ENCODE peak calls at places on chromosomes 6 and 20, in nine cellular contexts. U is HL-60, G is HCT116, B is vagina, Q is transverse colon, H is sigmoid colon, Y is stomach, D is breast epithelium, S is SK-N-MC. L is an unnamed sample.
A peak's percentile ranks its signal among the peaks of the same experiment; 100 is the strongest.

GRCh38 chr20:37422791-37423286 is 76.9 kb downstream of the SRC start:
- DNase-seq in S (no peak), D (no peak), U (no peak), Y (no peak), Q (no peak), B (no peak), G (no peak), H (no peak), L (no peak)

GRCh38 chr6:29014729-29015608 is 9.9 kb upstream of the ZNF311 start:
- DNase-seq in Q (no peak), Y (no peak), D (no peak), U (no peak), S (no peak), B (no peak), G (no peak), H (no peak), L (no peak)

GRCh38 chr6:71510057-71510713 is 221.6 kb downstream of the OGFRL1 start:
- DNase-seq in D (no peak), Q (peak; percentile 27), B (no peak), U (no peak), G (peak; percentile 27), Y (peak; percentile 43), S (no peak), H (peak; percentile 74), L (peak; percentile 56)

GRCh38 chr6:22099241-22099640 is 197.6 kb downstream of the PRL start:
- DNase-seq in H (no peak), Y (no peak), B (no peak), Q (no peak), D (no peak), G (no peak), U (no peak), S (no peak), L (no peak)

GRCh38 chr6:3423439-3424184 is 33.2 kb downstream of the SLC22A23 start:
- DNase-seq in B (no peak), Q (no peak), Y (no peak), G (no peak), S (no peak), U (no peak), H (no peak), D (no peak), L (no peak)

GRCh38 chr20:35562541-35563110 is 20.7 kb downstream of the ERGIC3 start:
- DNase-seq in Y (no peak), Q (no peak), U (no peak), B (no peak), D (no peak), G (no peak), H (no peak), S (no peak), L (no peak)

GRCh38 chr6:135895231-135895931 is 43.9 kb downstream of the PDE7B start:
- DNase-seq in Q (no peak), U (no peak), D (no peak), H (no peak), B (no peak), Y (no peak), G (no peak), S (no peak), L (no peak)

GRCh38 chr6:108630050-108630714 is 69.5 kb downstream of the FOXO3 start:
- DNase-seq in Y (no peak), D (no peak), G (no peak), U (no peak), S (no peak), H (no peak), B (no peak), Q (no peak), L (no peak)

GRCh38 chr6:107941627-107942026 is 16.4 kb downstream of the SEC63 start:
- DNase-seq in S (no peak), U (no peak), H (no peak), Y (no peak), Q (no peak), D (no peak), G (no peak), B (no peak), L (no peak)

GRCh38 chr6:32885698-32886286 is 31.8 kb downstream of the PSMB9 start:
- DNase-seq in B (no peak), U (no peak), S (peak; percentile 84), Q (no peak), G (peak; percentile 72), D (no peak), Y (no peak), H (no peak), L (no peak)

GRCh38 chr20:46992640-46993035 is 98.0 kb downstream of the EYA2 start:
- DNase-seq in Q (no peak), U (no peak), B (no peak), D (no peak), S (no peak), G (no peak), Y (no peak), H (no peak), L (no peak)

GRCh38 chr6:30727920-30728605 is 7.9 kb downstream of the TUBB start:
- DNase-seq in Y (no peak), H (no peak), Q (no peak), D (no peak), G (no peak), B (no peak), S (no peak), U (no peak), L (no peak)

GRCh38 chr6:46023216-46023915 is 7.7 kb upstream of the CLIC5 start:
- DNase-seq in Y (no peak), Q (no peak), S (no peak), D (no peak), H (no peak), U (no peak), B (no peak), G (no peak), L (no peak)
- TF ChIP-seq POLR2AphosphoS5 in Y (no peak), Q (no peak), S (no peak), D (no peak), H (peak; percentile 18), U (no peak), B (no peak), G (no peak), L (no peak)

GRCh38 chr6:53544050-53544499 is 826 bp downstream of the GCLC start:
- DNase-seq in Q (no peak), H (no peak), D (no peak), Y (no peak), U (no peak), G (no peak), S (no peak), B (no peak), L (no peak)

GRCh38 chr6:53547166-53547814 is 2.4 kb upstream of the GCLC start:
- DNase-seq in Q (no peak), D (no peak), G (no peak), H (no peak), U (no peak), B (no peak), S (no peak), Y (no peak), L (no peak)

GRCh38 chr6:53546256-53546655 is 1.4 kb upstream of the GCLC start:
- DNase-seq in G (no peak), Y (no peak), D (no peak), U (no peak), H (no peak), Q (no peak), S (no peak), B (no peak), L (no peak)

GRCh38 chr6:53543341-53544010 is 1.4 kb downstream of the GCLC start:
- DNase-seq in D (no peak), Q (no peak), G (no peak), H (no peak), B (no peak), S (no peak), Y (no peak), U (no peak), L (no peak)

DNA sequence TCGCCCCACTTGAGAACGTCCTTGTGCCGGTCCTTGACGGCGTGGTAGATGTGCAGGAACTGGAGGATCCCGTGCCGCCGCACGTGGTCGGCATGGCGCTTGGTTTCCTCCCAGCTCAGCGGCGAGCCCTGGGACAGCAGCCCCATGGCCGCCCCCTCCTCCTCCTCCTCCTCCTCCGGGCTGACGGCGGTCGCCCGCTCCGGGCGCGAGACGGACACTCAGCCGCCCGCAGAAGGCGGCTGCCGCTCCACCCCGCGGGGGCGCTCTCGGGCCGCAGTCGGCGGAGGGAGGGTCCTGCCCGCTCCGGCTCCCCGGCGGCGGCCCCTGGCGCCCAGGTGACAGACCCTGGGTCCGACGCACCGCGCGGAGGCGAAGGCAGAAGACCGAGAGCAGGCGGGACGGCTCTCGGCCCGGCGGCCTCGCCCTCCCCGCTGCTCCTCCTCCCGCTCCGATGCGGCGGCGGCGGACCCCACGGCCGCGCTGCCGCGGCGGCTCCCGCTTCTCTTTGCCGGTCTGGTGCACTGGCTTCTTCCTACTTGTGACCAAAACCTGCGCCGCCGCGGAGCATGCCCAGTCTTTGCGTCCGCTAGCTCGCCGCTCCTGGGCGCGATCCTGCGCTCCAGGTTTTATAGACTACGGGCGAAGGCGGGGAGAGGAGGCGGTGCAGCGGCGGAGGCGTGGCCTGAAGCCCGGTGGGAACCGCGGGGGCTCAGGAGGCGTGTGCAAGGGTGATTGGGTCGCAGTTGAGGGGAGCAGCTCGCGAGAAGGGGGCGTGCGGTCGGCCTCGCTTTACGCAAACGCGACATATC is at the start of gene GCLC:
- DNase-seq in Y (peak; percentile 96), Q (peak; percentile 96), D (peak; percentile 92), U (peak; percentile 80), G (peak; percentile 93), S (no peak), H (peak; percentile 98), B (no peak), L (peak; percentile 93)
- TF ChIP-seq POLR2AphosphoS5 in Y (peak; percentile 95), Q (peak; percentile 92), D (no peak), U (peak; percentile 69), G (peak; percentile 95), S (peak; percentile 94), H (peak; percentile 91), B (peak; percentile 92), L (peak; percentile 77)

DNA sequence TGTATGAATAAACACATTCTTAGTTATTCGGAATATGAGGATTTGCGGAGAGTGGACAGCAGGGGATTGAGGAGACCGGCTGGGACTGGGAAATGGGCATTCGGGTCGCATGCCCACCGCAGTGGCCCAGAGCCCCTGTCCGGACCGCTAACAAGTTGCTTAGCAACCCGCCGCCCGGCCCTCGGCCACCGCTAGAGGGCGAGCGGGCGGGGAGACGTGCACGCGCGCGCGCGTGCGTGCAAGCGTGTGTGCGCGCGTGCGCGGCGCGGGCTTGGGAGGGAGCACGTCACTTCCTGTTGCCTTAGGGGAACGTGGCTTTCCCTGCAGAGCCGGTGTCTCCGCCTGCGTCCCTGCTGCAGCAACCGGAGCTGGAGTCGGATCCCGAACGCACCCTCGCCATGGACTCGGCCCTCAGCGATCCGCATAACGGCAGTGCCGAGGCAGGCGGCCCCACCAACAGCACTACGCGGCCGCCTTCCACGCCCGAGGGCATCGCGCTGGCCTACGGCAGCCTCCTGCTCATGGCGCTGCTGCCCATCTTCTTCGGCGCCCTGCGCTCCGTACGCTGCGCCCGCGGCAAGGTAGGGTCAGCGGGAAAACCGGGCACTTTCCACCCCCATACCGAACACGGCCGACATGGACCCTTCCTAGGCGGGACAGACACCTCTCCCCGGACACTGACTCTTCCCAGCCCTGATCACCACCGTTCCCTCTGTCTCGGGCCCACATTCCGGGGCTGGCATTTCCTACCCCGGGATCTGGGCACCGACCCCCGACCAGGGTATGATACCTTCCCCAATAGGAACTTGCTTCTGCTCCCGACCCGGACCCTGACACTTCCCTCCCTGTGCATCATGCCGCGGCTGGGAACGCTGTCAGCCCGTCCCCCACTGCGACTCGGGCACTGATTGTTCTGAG is at the start of gene HM13:
- DNase-seq in Y (peak; percentile 94), G (peak; percentile 88), Q (peak; percentile 95), U (peak; percentile 94), S (peak; percentile 69), B (no peak), D (peak; percentile 91), H (peak; percentile 96), L (peak; percentile 89)
- TF ChIP-seq POLR2AphosphoS5 in Y (peak; percentile 76), G (peak; percentile 91), Q (peak; percentile 91), U (peak; percentile 92), S (peak; percentile 96), B (no peak), D (peak; percentile 58), H (peak; percentile 91), L (peak; percentile 99)

GRCh38 chr6:37302086-37302686 is 44.2 kb upstream of the TMEM217 start:
- DNase-seq in H (no peak), Y (no peak), D (no peak), G (no peak), Q (no peak), U (no peak), B (no peak), S (no peak), L (no peak)
- TF ChIP-seq POLR2AphosphoS5 in H (no peak), Y (no peak), D (no peak), G (no peak), Q (no peak), U (peak; percentile 29), B (no peak), S (no peak), L (no peak)